ENCODE peak calls at places on chromosomes 2 and 18, in nine cellular contexts. C is coronary artery, Y is HFFc6, M is NCI-H524, W is anterior cingulate cortex, X is right atrium auricular region, R is NCI-H345, O is HCEC 1CT, U is progenitor cell of endocrine pancreas. S is an unnamed sample.

GRCh38 chr2:227655454-227655853 is 11.2 kb upstream of the SCYGR5 start:
- DNase-seq in C (no peak), Y (peak; percentile 87), M (no peak), W (no peak), X (no peak), R (no peak), O (peak; percentile 91), U (no peak), S (peak; percentile 77)

GRCh38 chr2:8685697-8686358 is 4.0 kb downstream of the ID2 start:
- DNase-seq in C (peak; percentile 83), Y (no peak), M (peak; percentile 76), W (peak; percentile 47), X (peak; percentile 80), R (peak; percentile 81), O (peak; percentile 2), U (peak; percentile 94), S (peak; percentile 38)

GRCh38 chr2:237427807-237428506 is 14.0 kb upstream of the COL6A3 start:
- DNase-seq in C (no peak), Y (no peak), M (no peak), W (no peak), X (no peak), R (no peak), O (no peak), U (no peak), S (no peak)

GRCh38 chr18:7921938-7922587 is 354.9 kb downstream of the PTPRM start:
- DNase-seq in C (no peak), Y (peak; percentile 42), M (no peak), W (no peak), X (no peak), R (no peak), O (peak; percentile 85), U (no peak), S (peak; percentile 37)

GRCh38 chr2:74824675-74825074 is 9.3 kb upstream of the HK2 start:
- DNase-seq in C (no peak), Y (no peak), M (no peak), W (no peak), X (no peak), R (no peak), O (no peak), U (no peak), S (no peak)

GRCh38 chr18:10404148-10404547 is 50.3 kb upstream of the APCDD1 start:
- DNase-seq in C (no peak), Y (no peak), M (no peak), W (peak; percentile 21), X (no peak), R (no peak), O (no peak), U (no peak), S (no peak)

GRCh38 chr2:176115883-176116813 is at the start of gene HOXD10:
- DNase-seq in C (no peak), Y (no peak), M (no peak), W (no peak), X (no peak), R (no peak), O (no peak), U (no peak), S (no peak)

GRCh38 chr2:176516051-176516601 is 246.9 kb downstream of the MTX2 start:
- DNase-seq in C (no peak), Y (no peak), M (no peak), W (no peak), X (no peak), R (no peak), O (no peak), U (no peak), S (no peak)

GRCh38 chr2:29233428-29233827 is 118.2 kb downstream of the CLIP4 start:
- DNase-seq in C (no peak), Y (no peak), M (no peak), W (no peak), X (no peak), R (peak; percentile 56), O (no peak), U (no peak), S (no peak)

GRCh38 chr2:188256420-188256819 is 35.3 kb upstream of the GULP1 start:
- DNase-seq in C (no peak), Y (no peak), M (no peak), W (no peak), X (no peak), R (no peak), O (no peak), U (no peak), S (no peak)

GRCh38 chr18:11669948-11670275 is 19.2 kb upstream of the GNAL start:
- DNase-seq in C (no peak), Y (no peak), M (no peak), W (no peak), X (no peak), R (no peak), O (no peak), U (no peak), S (no peak)

GRCh38 chr2:226772389-226773179 is 27.0 kb downstream of the IRS1 start:
- DNase-seq in C (no peak), Y (no peak), M (no peak), W (no peak), X (no peak), R (no peak), O (peak; percentile 17), U (no peak), S (peak; percentile 20)

GRCh38 chr2:55146266-55146665 is 85.8 kb downstream of the CLHC1 start:
- DNase-seq in C (no peak), Y (no peak), M (no peak), W (no peak), X (no peak), R (no peak), O (no peak), U (no peak), S (no peak)

GRCh38 chr2:197969391-197969893 is 165.0 kb downstream of the PLCL1 start:
- DNase-seq in C (no peak), Y (peak; percentile 66), M (no peak), W (no peak), X (no peak), R (no peak), O (no peak), U (no peak), S (peak; percentile 39)

GRCh38 chr2:33457588-33458247 is 18.7 kb upstream of the RASGRP3 start:
- DNase-seq in C (peak; percentile 73), Y (no peak), M (no peak), W (no peak), X (no peak), R (peak; percentile 34), O (no peak), U (no peak), S (no peak)

GRCh38 chr2:21310493-21310892 is 186.7 kb downstream of the TDRD15 start:
- DNase-seq in C (no peak), Y (no peak), M (no peak), W (no peak), X (no peak), R (no peak), O (no peak), U (no peak), S (no peak)

GRCh38 chr2:231250146-231250545 is 51.7 kb downstream of the ARMC9 start:
- DNase-seq in C (no peak), Y (peak; percentile 63), M (no peak), W (no peak), X (no peak), R (no peak), O (no peak), U (no peak), S (no peak)

GRCh38 chr2:219058541-219059374 is 2.0 kb downstream of the IHH start:
- DNase-seq in C (no peak), Y (peak; percentile 19), M (no peak), W (no peak), X (no peak), R (peak; percentile 8), O (no peak), U (peak; percentile 67), S (peak; percentile 27)

GRCh38 chr18:11357678-11358077 is 208.3 kb upstream of the PIEZO2 start:
- DNase-seq in C (no peak), Y (no peak), M (no peak), W (no peak), X (no peak), R (no peak), O (no peak), U (no peak), S (no peak)

GRCh38 chr2:152098033-152098797 is 629 bp downstream of the CACNB4 start:
- DNase-seq in C (no peak), Y (no peak), M (peak; percentile 33), W (no peak), X (no peak), R (no peak), O (no peak), U (no peak), S (no peak)

GRCh38 chr2:161370981-161371380 is 45.1 kb upstream of the TBR1 start:
- DNase-seq in C (no peak), Y (no peak), M (no peak), W (no peak), X (no peak), R (no peak), O (no peak), U (no peak), S (no peak)

GRCh38 chr18:42328931-42329330 is 373.9 kb downstream of the PIK3C3 start:
- DNase-seq in C (no peak), Y (no peak), M (no peak), W (no peak), X (no peak), R (no peak), O (no peak), U (no peak), S (no peak)

S was measured in RCC 7860.